ENCODE peak calls at places on chromosomes 12 and 14, in eight cellular contexts. P, N, V, W, S, U, H and D are unnamed samples.
A peak's percentile ranks its signal among the peaks of the same experiment; 100 is the strongest.

GRCh38 chr14:101222362-101223090 is 319.0 kb upstream of the RTL1 start:
- DNase-seq in N (no peak), V (no peak), U (no peak), W (no peak), H (peak; percentile 14), S (no peak), P (no peak), D (no peak)

GRCh38 chr14:69713127-69713800 is 53.7 kb upstream of the SRSF5 start:
- DNase-seq in U (no peak), S (peak; percentile 89), W (no peak), V (no peak), P (peak; percentile 68), N (peak; percentile 11), H (peak; percentile 67), D (no peak)

GRCh38 chr14:101719045-101719645 is 42.4 kb upstream of the PPP2R5C start:
- DNase-seq in S (no peak), W (no peak), V (no peak), U (peak; percentile 13), N (no peak), P (no peak), H (no peak), D (no peak)

GRCh38 chr14:92577321-92577742 is 63.8 kb downstream of the RIN3 start:
- DNase-seq in V (no peak), W (no peak), N (no peak), S (no peak), H (no peak), U (no peak), P (no peak), D (no peak)

GRCh38 chr12:46209165-46209564 is 59.7 kb downstream of the SLC38A1 start:
- DNase-seq in N (no peak), H (no peak), S (peak; percentile 59), W (no peak), V (no peak), P (no peak), U (no peak), D (no peak)

GRCh38 chr14:33542338-33543290 is 408.3 kb downstream of the EGLN3 start:
- DNase-seq in H (no peak), S (no peak), W (no peak), N (no peak), P (no peak), U (no peak), V (no peak), D (no peak)

GRCh38 chr12:124665516-124665915 is 98.1 kb upstream of the NCOR2 start:
- DNase-seq in V (no peak), U (no peak), S (no peak), H (no peak), W (no peak), P (no peak), N (no peak), D (no peak)

GRCh38 chr12:105253882-105254513 is 18.0 kb upstream of the APPL2 start:
- DNase-seq in S (peak; percentile 75), V (no peak), U (peak; percentile 48), P (no peak), N (no peak), W (peak; percentile 60), H (no peak), D (no peak)

GRCh38 chr14:93462479-93462878 is 31.7 kb downstream of the UNC79 start:
- DNase-seq in V (no peak), H (no peak), U (no peak), W (no peak), N (no peak), P (no peak), S (no peak), D (no peak)